ENCODE peak calls at places on chromosomes 6 and 20, in ten cellular contexts. One of them, this sample, is unnamed.

GRCh38 chr6:116557863-116558262 is 4.3 kb downstream of the CALHM4 start:
- DNase-seq in A549: peak; percentile 88
- DNase-seq in uterus: no peak
- DNase-seq in stomach: no peak
- DNase-seq in hepatocyte: peak; percentile 63
- DNase-seq in GM23338: peak; percentile 27
- DNase-seq in HFFc6: peak; percentile 94
- DNase-seq in foreskin fibroblast: peak; percentile 96
- DNase-seq in A673: peak; percentile 90
- DNase-seq in CD4-positive, alpha-beta T cell: no peak
- DNase-seq in this sample: no peak

GRCh38 chr6:106974337-106974998 is at the start of gene CD24:
- DNase-seq in A549: peak; percentile 57
- DNase-seq in uterus: no peak
- DNase-seq in stomach: peak; percentile 86
- DNase-seq in hepatocyte: peak; percentile 91
- DNase-seq in GM23338: peak; percentile 81
- DNase-seq in HFFc6: no peak
- DNase-seq in foreskin fibroblast: no peak
- DNase-seq in A673: no peak
- DNase-seq in CD4-positive, alpha-beta T cell: no peak
- DNase-seq in this sample: peak; percentile 55

GRCh38 chr20:50625986-50626677 is 65.2 kb downstream of the RIPOR3 start:
- DNase-seq in A549: peak; percentile 73
- DNase-seq in uterus: peak; percentile 76
- DNase-seq in stomach: peak; percentile 51
- DNase-seq in hepatocyte: peak; percentile 68
- DNase-seq in GM23338: peak; percentile 95
- DNase-seq in HFFc6: peak; percentile 15
- DNase-seq in foreskin fibroblast: no peak
- DNase-seq in A673: peak; percentile 63
- DNase-seq in CD4-positive, alpha-beta T cell: no peak
- DNase-seq in this sample: no peak

GRCh38 chr20:38805502-38805957 is at the start of gene PPP1R16B:
- DNase-seq in A549: no peak
- DNase-seq in uterus: peak; percentile 30
- DNase-seq in stomach: peak; percentile 50
- DNase-seq in hepatocyte: peak; percentile 42
- DNase-seq in GM23338: peak; percentile 81
- DNase-seq in HFFc6: no peak
- DNase-seq in foreskin fibroblast: no peak
- DNase-seq in A673: peak; percentile 42
- DNase-seq in CD4-positive, alpha-beta T cell: peak; percentile 66
- DNase-seq in this sample: peak; percentile 88

GRCh38 chr6:156854466-156855161 is 77.4 kb downstream of the ARID1B start:
- DNase-seq in A549: no peak
- DNase-seq in uterus: no peak
- DNase-seq in stomach: no peak
- DNase-seq in hepatocyte: no peak
- DNase-seq in GM23338: no peak
- DNase-seq in HFFc6: no peak
- DNase-seq in foreskin fibroblast: no peak
- DNase-seq in A673: no peak
- DNase-seq in CD4-positive, alpha-beta T cell: no peak
- DNase-seq in this sample: no peak

GRCh38 chr6:56637640-56638039 is 5.0 kb downstream of the DST start:
- DNase-seq in A549: peak; percentile 68
- DNase-seq in uterus: no peak
- DNase-seq in stomach: no peak
- DNase-seq in hepatocyte: peak; percentile 70
- DNase-seq in GM23338: peak; percentile 76
- DNase-seq in HFFc6: peak; percentile 64
- DNase-seq in foreskin fibroblast: peak; percentile 59
- DNase-seq in A673: peak; percentile 75
- DNase-seq in CD4-positive, alpha-beta T cell: no peak
- DNase-seq in this sample: peak; percentile 29

GRCh38 chr6:41508479-41508878 is 37.7 kb upstream of the FOXP4 start:
- DNase-seq in A549: no peak
- DNase-seq in uterus: no peak
- DNase-seq in stomach: no peak
- DNase-seq in hepatocyte: no peak
- DNase-seq in GM23338: no peak
- DNase-seq in HFFc6: no peak
- DNase-seq in foreskin fibroblast: no peak
- DNase-seq in A673: no peak
- DNase-seq in CD4-positive, alpha-beta T cell: no peak
- DNase-seq in this sample: no peak

GRCh38 chr20:24895898-24896658 is 53.0 kb upstream of the CST7 start:
- DNase-seq in A549: no peak
- DNase-seq in uterus: no peak
- DNase-seq in stomach: no peak
- DNase-seq in hepatocyte: no peak
- DNase-seq in GM23338: no peak
- DNase-seq in HFFc6: no peak
- DNase-seq in foreskin fibroblast: no peak
- DNase-seq in A673: no peak
- DNase-seq in CD4-positive, alpha-beta T cell: no peak
- DNase-seq in this sample: no peak

GRCh38 chr6:9830808-9831207 is 584.1 kb downstream of the TFAP2A start:
- DNase-seq in A549: no peak
- DNase-seq in uterus: no peak
- DNase-seq in stomach: no peak
- DNase-seq in hepatocyte: no peak
- DNase-seq in GM23338: no peak
- DNase-seq in HFFc6: no peak
- DNase-seq in foreskin fibroblast: no peak
- DNase-seq in A673: no peak
- DNase-seq in CD4-positive, alpha-beta T cell: no peak
- DNase-seq in this sample: no peak

GRCh38 chr6:37502703-37503485 is 3.2 kb upstream of the CCDC167 start:
- DNase-seq in A549: no peak
- DNase-seq in uterus: no peak
- DNase-seq in stomach: no peak
- DNase-seq in hepatocyte: no peak
- DNase-seq in GM23338: no peak
- DNase-seq in HFFc6: no peak
- DNase-seq in foreskin fibroblast: no peak
- DNase-seq in A673: no peak
- DNase-seq in CD4-positive, alpha-beta T cell: no peak
- DNase-seq in this sample: no peak

GRCh38 chr6:160238234-160238633 is 20.4 kb downstream of the SLC22A2 start:
- DNase-seq in A549: no peak
- DNase-seq in uterus: no peak
- DNase-seq in stomach: no peak
- DNase-seq in hepatocyte: no peak
- DNase-seq in GM23338: no peak
- DNase-seq in HFFc6: no peak
- DNase-seq in foreskin fibroblast: peak; percentile 9
- DNase-seq in A673: no peak
- DNase-seq in CD4-positive, alpha-beta T cell: no peak
- DNase-seq in this sample: no peak

GRCh38 chr6:155943635-155944034 is 488.0 kb upstream of the NOX3 start:
- DNase-seq in A549: no peak
- DNase-seq in uterus: no peak
- DNase-seq in stomach: no peak
- DNase-seq in hepatocyte: no peak
- DNase-seq in GM23338: no peak
- DNase-seq in HFFc6: peak; percentile 52
- DNase-seq in foreskin fibroblast: no peak
- DNase-seq in A673: no peak
- DNase-seq in CD4-positive, alpha-beta T cell: no peak
- DNase-seq in this sample: no peak

GRCh38 chr6:44265003-44265842 is at the start of gene NFKBIE:
- DNase-seq in A549: peak; percentile 84
- DNase-seq in uterus: peak; percentile 96
- DNase-seq in stomach: peak; percentile 97
- DNase-seq in hepatocyte: peak; percentile 98
- DNase-seq in GM23338: peak; percentile 97
- DNase-seq in HFFc6: peak; percentile 75
- DNase-seq in foreskin fibroblast: peak; percentile 86
- DNase-seq in A673: peak; percentile 91
- DNase-seq in CD4-positive, alpha-beta T cell: peak; percentile 89
- DNase-seq in this sample: peak; percentile 95
- TF ChIP-seq CTCF in A549: peak; percentile 19
- TF ChIP-seq CTCF in uterus: peak; percentile 12
- TF ChIP-seq CTCF in stomach: no peak
- TF ChIP-seq CTCF in hepatocyte: peak; percentile 49
- TF ChIP-seq CTCF in GM23338: peak; percentile 55
- TF ChIP-seq CTCF in HFFc6: peak; percentile 66
- TF ChIP-seq CTCF in foreskin fibroblast: no peak
- TF ChIP-seq CTCF in A673: peak; percentile 59
- TF ChIP-seq CTCF in CD4-positive, alpha-beta T cell: peak; percentile 67
- TF ChIP-seq CTCF in this sample: peak; percentile 68

DNA sequence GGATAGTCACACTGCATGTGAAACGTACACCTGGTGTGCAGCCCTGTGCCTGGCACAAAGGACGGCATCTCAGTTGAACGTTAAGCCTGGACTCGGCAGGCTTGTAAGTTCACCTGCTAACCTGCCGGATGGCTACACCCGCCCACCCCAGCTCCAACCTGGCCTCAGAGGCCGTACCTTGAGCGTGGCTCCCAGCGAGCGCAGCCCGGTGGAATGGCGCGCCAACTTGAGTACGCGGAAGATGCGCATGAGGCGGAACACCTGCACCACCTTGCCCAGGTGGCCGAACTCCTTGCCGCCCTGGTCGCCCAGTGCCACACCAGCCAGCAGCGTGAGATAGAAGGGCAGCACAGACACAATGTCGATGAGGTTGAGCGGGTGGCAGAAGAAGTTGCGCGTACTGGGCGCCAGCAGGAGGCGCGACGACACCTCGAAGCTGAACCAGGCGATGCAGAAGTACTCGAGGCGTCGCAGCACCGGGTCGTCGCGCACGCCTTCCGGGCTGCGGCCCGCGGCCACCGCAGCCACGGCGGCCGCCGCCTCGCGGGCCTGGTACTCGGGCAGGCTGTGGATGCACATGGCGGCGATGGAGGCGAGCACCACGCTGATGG is 3.3 kb downstream of the KCNS1 start:
- DNase-seq in A549: peak; percentile 32
- DNase-seq in uterus: no peak
- DNase-seq in stomach: no peak
- DNase-seq in hepatocyte: no peak
- DNase-seq in GM23338: peak; percentile 72
- DNase-seq in HFFc6: no peak
- DNase-seq in foreskin fibroblast: no peak
- DNase-seq in A673: no peak
- DNase-seq in CD4-positive, alpha-beta T cell: no peak
- DNase-seq in this sample: peak; percentile 74
- TF ChIP-seq CTCF in A549: no peak
- TF ChIP-seq CTCF in uterus: no peak
- TF ChIP-seq CTCF in stomach: no peak
- TF ChIP-seq CTCF in hepatocyte: no peak
- TF ChIP-seq CTCF in GM23338: peak; percentile 63
- TF ChIP-seq CTCF in HFFc6: peak; percentile 42
- TF ChIP-seq CTCF in foreskin fibroblast: no peak
- TF ChIP-seq CTCF in A673: no peak
- TF ChIP-seq CTCF in CD4-positive, alpha-beta T cell: no peak
- TF ChIP-seq CTCF in this sample: no peak

GRCh38 chr6:149045404-149045803 is 272.1 kb upstream of the TAB2 start:
- DNase-seq in A549: no peak
- DNase-seq in uterus: no peak
- DNase-seq in stomach: no peak
- DNase-seq in hepatocyte: no peak
- DNase-seq in GM23338: peak; percentile 43
- DNase-seq in HFFc6: no peak
- DNase-seq in foreskin fibroblast: no peak
- DNase-seq in A673: peak; percentile 21
- DNase-seq in CD4-positive, alpha-beta T cell: no peak
- DNase-seq in this sample: no peak

GRCh38 chr6:149041953-149042352 is 275.6 kb upstream of the TAB2 start:
- DNase-seq in A549: no peak
- DNase-seq in uterus: no peak
- DNase-seq in stomach: no peak
- DNase-seq in hepatocyte: no peak
- DNase-seq in GM23338: no peak
- DNase-seq in HFFc6: no peak
- DNase-seq in foreskin fibroblast: no peak
- DNase-seq in A673: no peak
- DNase-seq in CD4-positive, alpha-beta T cell: no peak
- DNase-seq in this sample: no peak

GRCh38 chr6:149046164-149046821 is 271.2 kb upstream of the TAB2 start:
- DNase-seq in A549: no peak
- DNase-seq in uterus: no peak
- DNase-seq in stomach: no peak
- DNase-seq in hepatocyte: no peak
- DNase-seq in GM23338: no peak
- DNase-seq in HFFc6: no peak
- DNase-seq in foreskin fibroblast: no peak
- DNase-seq in A673: no peak
- DNase-seq in CD4-positive, alpha-beta T cell: no peak
- DNase-seq in this sample: no peak

GRCh38 chr6:149044394-149044965 is 273.0 kb upstream of the TAB2 start:
- DNase-seq in A549: no peak
- DNase-seq in uterus: no peak
- DNase-seq in stomach: no peak
- DNase-seq in hepatocyte: no peak
- DNase-seq in GM23338: no peak
- DNase-seq in HFFc6: no peak
- DNase-seq in foreskin fibroblast: peak; percentile 34
- DNase-seq in A673: no peak
- DNase-seq in CD4-positive, alpha-beta T cell: no peak
- DNase-seq in this sample: no peak

GRCh38 chr6:149043476-149044130 is 273.9 kb upstream of the TAB2 start:
- DNase-seq in A549: peak; percentile 66
- DNase-seq in uterus: no peak
- DNase-seq in stomach: no peak
- DNase-seq in hepatocyte: peak; percentile 37
- DNase-seq in GM23338: peak; percentile 72
- DNase-seq in HFFc6: peak; percentile 10
- DNase-seq in foreskin fibroblast: no peak
- DNase-seq in A673: peak; percentile 60
- DNase-seq in CD4-positive, alpha-beta T cell: no peak
- DNase-seq in this sample: no peak
- TF ChIP-seq CTCF in A549: no peak
- TF ChIP-seq CTCF in uterus: no peak
- TF ChIP-seq CTCF in stomach: no peak
- TF ChIP-seq CTCF in hepatocyte: peak; percentile 23
- TF ChIP-seq CTCF in GM23338: peak; percentile 72
- TF ChIP-seq CTCF in HFFc6: peak; percentile 67
- TF ChIP-seq CTCF in foreskin fibroblast: peak; percentile 30
- TF ChIP-seq CTCF in A673: peak; percentile 61
- TF ChIP-seq CTCF in CD4-positive, alpha-beta T cell: no peak
- TF ChIP-seq CTCF in this sample: peak; percentile 33

DNA sequence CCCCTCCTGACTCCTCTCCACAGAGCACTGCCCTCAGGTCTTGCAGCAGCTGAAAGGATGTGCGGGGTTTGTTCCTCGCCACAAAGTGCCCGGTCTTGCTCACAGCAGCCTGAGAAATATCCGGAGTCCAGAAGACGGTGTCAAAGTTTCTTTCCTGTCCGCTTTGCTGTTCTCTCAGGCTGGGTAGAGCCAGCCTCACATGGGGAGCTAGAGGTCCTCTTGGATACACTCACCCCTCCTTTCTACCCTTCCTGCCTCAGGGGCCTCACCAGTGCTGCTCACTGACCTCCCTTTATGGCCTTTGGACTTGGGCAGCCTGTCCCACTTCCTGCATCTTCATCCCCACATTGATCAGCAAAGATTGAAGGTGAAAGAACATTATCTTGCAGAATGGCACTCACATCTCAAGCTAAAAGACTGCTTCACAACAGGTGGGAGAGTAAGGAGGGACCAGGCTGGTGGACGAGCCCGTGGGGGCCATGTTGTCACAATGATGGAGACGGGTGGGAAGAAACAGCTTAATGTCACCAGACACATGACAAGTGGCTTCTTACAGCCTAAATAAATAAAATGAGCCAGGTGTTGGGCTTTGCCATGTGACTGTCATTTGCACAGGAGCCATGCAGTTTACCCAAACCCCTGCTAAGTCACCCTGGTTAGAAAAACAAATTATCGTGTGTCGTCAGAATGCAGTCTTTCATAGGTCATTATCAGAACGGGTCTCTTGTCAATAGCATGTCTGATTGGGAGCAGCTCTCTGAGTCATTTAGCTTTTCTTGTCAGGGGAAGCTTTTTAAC is 18.3 kb downstream of the BTBD3 start:
- DNase-seq in A549: no peak
- DNase-seq in uterus: no peak
- DNase-seq in stomach: no peak
- DNase-seq in hepatocyte: no peak
- DNase-seq in GM23338: no peak
- DNase-seq in HFFc6: no peak
- DNase-seq in foreskin fibroblast: no peak
- DNase-seq in A673: peak; percentile 4
- DNase-seq in CD4-positive, alpha-beta T cell: no peak
- DNase-seq in this sample: no peak
- TF ChIP-seq CTCF in A549: no peak
- TF ChIP-seq CTCF in uterus: no peak
- TF ChIP-seq CTCF in stomach: no peak
- TF ChIP-seq CTCF in hepatocyte: no peak
- TF ChIP-seq CTCF in GM23338: no peak
- TF ChIP-seq CTCF in HFFc6: no peak
- TF ChIP-seq CTCF in foreskin fibroblast: no peak
- TF ChIP-seq CTCF in A673: no peak
- TF ChIP-seq CTCF in CD4-positive, alpha-beta T cell: no peak
- TF ChIP-seq CTCF in this sample: no peak